ENCODE peak calls at places on chromosomes 4 and X, in four cellular contexts. C is lower lobe of right lung, G is fibroblast of pulmonary artery, W is left colon. K is an unnamed sample.
A peak's percentile ranks its signal among the peaks of the same experiment; 100 is the strongest.

GRCh38 chr4:24747234-24747975 is 48.0 kb upstream of the SOD3 start:
- DNase-seq in C (no peak), G (no peak), W (no peak), K (no peak)

GRCh38 chr4:98687876-98688275 is 29.5 kb upstream of the TSPAN5 start:
- DNase-seq in C (no peak), G (peak; percentile 20), W (no peak), K (no peak)

GRCh38 chr4:4663028-4663427 is 121.2 kb upstream of the STX18 start:
- DNase-seq in C (no peak), G (peak; percentile 48), W (no peak), K (no peak)

GRCh38 chr4:35124116-35124515 is 1120.2 kb downstream of the ARAP2 start:
- DNase-seq in C (no peak), G (no peak), W (no peak), K (no peak)

GRCh38 chr4:70269674-70270073 is 27.3 kb downstream of the CSN3 start:
- DNase-seq in C (no peak), G (peak; percentile 27), W (no peak), K (no peak)

GRCh38 chr4:102466298-102466697 is 34.9 kb upstream of the NFKB1 start:
- DNase-seq in C (no peak), G (peak; percentile 28), W (no peak), K (no peak)

GRCh38 chr4:177696438-177696966 is 254.3 kb upstream of the AGA start:
- DNase-seq in C (no peak), G (no peak), W (no peak), K (no peak)

GRCh38 chr4:158914178-158914577 is 145.4 kb downstream of the FNIP2 start:
- DNase-seq in C (no peak), G (peak; percentile 64), W (no peak), K (no peak)

GRCh38 chrX:49291615-49292337 is 11.7 kb upstream of the GAGE10 start:
- DNase-seq in C (peak; percentile 61), G (peak; percentile 68), W (no peak), K (no peak)

GRCh38 chrX:72297953-72298730 is 7.6 kb downstream of the CITED1 start:
- DNase-seq in C (no peak), G (peak; percentile 42), W (no peak), K (no peak)

GRCh38 chr4:40375620-40376019 is 40.5 kb downstream of the CHRNA9 start:
- DNase-seq in C (no peak), G (no peak), W (no peak), K (no peak)

GRCh38 chrX:154526901-154527675 is 11.1 kb upstream of the FAM3A start:
- DNase-seq in C (peak; percentile 82), G (peak; percentile 82), W (peak; percentile 81), K (no peak)

GRCh38 chr4:134777626-134778025 is 576.0 kb upstream of the PABPC4L start:
- DNase-seq in C (no peak), G (no peak), W (no peak), K (no peak)

GRCh38 chr4:20723019-20723418 is 22.8 kb downstream of the PACRGL start:
- DNase-seq in C (no peak), G (no peak), W (no peak), K (no peak)

GRCh38 chr4:2432991-2433530 is 14.3 kb downstream of the CFAP99 start:
- DNase-seq in C (no peak), G (peak; percentile 45), W (no peak), K (no peak)

GRCh38 chr4:184283659-184284335 is 66.1 kb upstream of the ENPP6 start:
- DNase-seq in C (no peak), G (no peak), W (no peak), K (no peak)